ENCODE peak calls at places on chromosome X, in four cellular contexts. One of them, this sample, is unnamed.

GRCh38 chrX:21666679-21667078 is 8.5 kb upstream of the KLHL34 start:
- DNase-seq in NCI-H2171: no peak
- DNase-seq in T-helper 9 cell: no peak
- DNase-seq in SK-N-DZ: no peak
- DNase-seq in this sample: peak

GRCh38 chrX:54045563-54046228 is 1.4 kb upstream of the PHF8 start:
- DNase-seq in NCI-H2171: no peak
- DNase-seq in T-helper 9 cell: no peak
- DNase-seq in SK-N-DZ: no peak
- DNase-seq in this sample: no peak

GRCh38 chrX:3176439-3176820 is 135.2 kb downstream of the ARSF start:
- DNase-seq in NCI-H2171: no peak
- DNase-seq in T-helper 9 cell: no peak
- DNase-seq in SK-N-DZ: no peak
- DNase-seq in this sample: peak

GRCh38 chrX:70168238-70169188 is 8.8 kb upstream of the DGAT2L6 start:
- DNase-seq in NCI-H2171: no peak
- DNase-seq in T-helper 9 cell: no peak
- DNase-seq in SK-N-DZ: peak
- DNase-seq in this sample: peak

GRCh38 chrX:56366901-56367300 is 134.7 kb downstream of the KLF8 start:
- DNase-seq in NCI-H2171: no peak
- DNase-seq in T-helper 9 cell: no peak
- DNase-seq in SK-N-DZ: no peak
- DNase-seq in this sample: no peak

GRCh38 chrX:51332188-51332942 is at the start of gene NUDT10:
- DNase-seq in NCI-H2171: no peak
- DNase-seq in T-helper 9 cell: peak
- DNase-seq in SK-N-DZ: peak
- DNase-seq in this sample: peak

GRCh38 chrX:28638775-28639174 is 51.5 kb downstream of the IL1RAPL1 start:
- DNase-seq in NCI-H2171: no peak
- DNase-seq in T-helper 9 cell: no peak
- DNase-seq in SK-N-DZ: no peak
- DNase-seq in this sample: peak

GRCh38 chrX:123920065-123920785 is 41.3 kb upstream of the STAG2 start:
- DNase-seq in NCI-H2171: no peak
- DNase-seq in T-helper 9 cell: no peak
- DNase-seq in SK-N-DZ: no peak
- DNase-seq in this sample: peak

GRCh38 chrX:80486299-80486698 is 66.1 kb downstream of the TENT5D start:
- DNase-seq in NCI-H2171: no peak
- DNase-seq in T-helper 9 cell: no peak
- DNase-seq in SK-N-DZ: no peak
- DNase-seq in this sample: no peak

GRCh38 chrX:69501433-69501832 is 2.7 kb upstream of the NALF2 start:
- DNase-seq in NCI-H2171: no peak
- DNase-seq in T-helper 9 cell: no peak
- DNase-seq in SK-N-DZ: peak
- DNase-seq in this sample: no peak

GRCh38 chrX:13341491-13342101 is 21.7 kb upstream of the ATXN3L start:
- DNase-seq in NCI-H2171: no peak
- DNase-seq in T-helper 9 cell: no peak
- DNase-seq in SK-N-DZ: no peak
- DNase-seq in this sample: peak

GRCh38 chrX:24643116-24643515 is 4.0 kb downstream of the PCYT1B start:
- DNase-seq in NCI-H2171: no peak
- DNase-seq in T-helper 9 cell: no peak
- DNase-seq in SK-N-DZ: no peak
- DNase-seq in this sample: no peak

GRCh38 chrX:122135070-122135469 is 1049.0 kb upstream of the GRIA3 start:
- DNase-seq in NCI-H2171: no peak
- DNase-seq in T-helper 9 cell: no peak
- DNase-seq in SK-N-DZ: no peak
- DNase-seq in this sample: no peak

GRCh38 chrX:78650906-78651437 is 8.2 kb downstream of the RTL3 start:
- DNase-seq in NCI-H2171: no peak
- DNase-seq in T-helper 9 cell: no peak
- DNase-seq in SK-N-DZ: no peak
- DNase-seq in this sample: peak